ENCODE peak calls at places on chromosomes 7 and 10, in ten cellular contexts. H is mesendoderm; K is Calu3; Q is K562; O is substantia nigra; C is activated CD8-positive, alpha-beta T cell treated with anti-CD3 and anti-CD28 coated beads for 36 hours; D is fibroblast of the aortic adventitia; M is natural killer cell treated with Interleukin-12 subunit alpha and Interleukin-12 subunit beta and Interleukin-15 and Interleukin-18, amount 100 ng/mL, for 72 hours; G is NCI-H2029; U is stimulated activated naive B cell treated with anti-CD40 and anti-IgM and Interleukin-4, amounts not matched to agents 10 μg/mL and 1 μg/mL and 100 μg/mL, for 72 hours. A is an unnamed sample.

GRCh38 chr7:27165089-27165654 is at the start of gene HOXA9:
- DNase-seq in H (no peak), K (no peak), Q (no peak), O (no peak), C (no peak), D (no peak), M (peak; percentile 62), G (no peak), U (no peak), A (no peak)

GRCh38 chr10:78664929-78665525 is 403.7 kb upstream of the ZMIZ1 start:
- DNase-seq in H (peak; percentile 55), K (peak; percentile 34), Q (peak; percentile 49), O (no peak), C (peak; percentile 60), D (peak; percentile 46), M (no peak), G (no peak), U (no peak), A (no peak)

GRCh38 chr10:43221419-43222293 is 45.2 kb downstream of the RASGEF1A start:
- DNase-seq in H (peak; percentile 68), K (no peak), Q (no peak), O (no peak), C (no peak), D (no peak), M (no peak), G (no peak), U (no peak), A (no peak)

GRCh38 chr10:110172155-110172554 is 35.2 kb upstream of the MXI1 start:
- DNase-seq in H (no peak), K (no peak), Q (no peak), O (no peak), C (no peak), D (no peak), M (no peak), G (no peak), U (no peak), A (no peak)

GRCh38 chr10:50560370-50560769 is 63.4 kb downstream of the SGMS1 start:
- DNase-seq in H (no peak), K (no peak), Q (no peak), O (no peak), C (no peak), D (no peak), M (no peak), G (no peak), U (no peak), A (no peak)

GRCh38 chr10:86642499-86642898 is 11.8 kb upstream of the OPN4 start:
- DNase-seq in H (no peak), K (no peak), Q (peak; percentile 5), O (no peak), C (no peak), D (peak; percentile 47), M (no peak), G (no peak), U (no peak), A (no peak)

GRCh38 chr7:134605978-134606923 is 40.4 kb upstream of the BPGM start:
- DNase-seq in H (peak; percentile 46), K (peak; percentile 71), Q (peak; percentile 73), O (peak; percentile 8), C (peak; percentile 76), D (peak; percentile 88), M (no peak), G (peak; percentile 35), U (peak; percentile 23), A (peak; percentile 67)

GRCh38 chr10:70546585-70546984 is 56.0 kb downstream of the PRF1 start:
- DNase-seq in H (no peak), K (no peak), Q (no peak), O (no peak), C (no peak), D (peak; percentile 40), M (no peak), G (no peak), U (no peak), A (no peak)

GRCh38 chr10:109089779-109090178 is 833.5 kb downstream of the XPNPEP1 start:
- DNase-seq in H (peak; percentile 10), K (no peak), Q (no peak), O (no peak), C (no peak), D (no peak), M (no peak), G (no peak), U (no peak), A (no peak)

GRCh38 chr10:64082083-64082482 is 560.9 kb downstream of the REEP3 start:
- DNase-seq in H (no peak), K (no peak), Q (no peak), O (no peak), C (no peak), D (no peak), M (no peak), G (no peak), U (no peak), A (no peak)

GRCh38 chr7:38429057-38429456 is 155.6 kb upstream of the TARP start:
- DNase-seq in H (no peak), K (no peak), Q (no peak), O (no peak), C (no peak), D (no peak), M (no peak), G (no peak), U (no peak), A (no peak)

GRCh38 chr10:88116491-88116890 is 253.1 kb downstream of the PTEN start:
- DNase-seq in H (no peak), K (no peak), Q (no peak), O (no peak), C (no peak), D (no peak), M (no peak), G (no peak), U (no peak), A (no peak)

GRCh38 chr10:68816796-68817412 is 10.4 kb upstream of the STOX1 start:
- DNase-seq in H (no peak), K (no peak), Q (peak; percentile 1), O (no peak), C (no peak), D (no peak), M (no peak), G (no peak), U (no peak), A (no peak)

GRCh38 chr7:44973610-44974401 is 5.0 kb downstream of the MYO1G start:
- DNase-seq in H (no peak), K (peak; percentile 68), Q (peak; percentile 76), O (no peak), C (peak; percentile 70), D (peak; percentile 51), M (no peak), G (no peak), U (no peak), A (no peak)

GRCh38 chr10:61662794-61663259 is at the start of gene CABCOCO1:
- DNase-seq in H (peak; percentile 91), K (peak; percentile 83), Q (no peak), O (peak; percentile 28), C (no peak), D (peak; percentile 47), M (no peak), G (peak; percentile 14), U (no peak), A (peak; percentile 82)

GRCh38 chr7:27970350-27970749 is 210.2 kb downstream of the JAZF1 start:
- DNase-seq in H (no peak), K (no peak), Q (no peak), O (no peak), C (no peak), D (no peak), M (no peak), G (no peak), U (no peak), A (no peak)

GRCh38 chr7:79420464-79420863 is 33.0 kb downstream of the MAGI2 start:
- DNase-seq in H (no peak), K (no peak), Q (no peak), O (no peak), C (no peak), D (peak; percentile 95), M (no peak), G (no peak), U (no peak), A (no peak)

GRCh38 chr10:69807696-69808095 is 6.0 kb downstream of the COL13A1 start:
- DNase-seq in H (peak; percentile 68), K (no peak), Q (peak; percentile 26), O (no peak), C (no peak), D (peak; percentile 64), M (no peak), G (no peak), U (no peak), A (no peak)

GRCh38 chr7:137870684-137871083 is 23.9 kb upstream of the DGKI start:
- DNase-seq in H (no peak), K (no peak), Q (no peak), O (no peak), C (no peak), D (no peak), M (no peak), G (no peak), U (no peak), A (no peak)

GRCh38 chr7:94696981-94697670 is 41.2 kb upstream of the SGCE start:
- DNase-seq in H (peak; percentile 59), K (peak; percentile 48), Q (no peak), O (no peak), C (no peak), D (peak; percentile 97), M (no peak), G (no peak), U (no peak), A (no peak)

GRCh38 chr7:124086843-124087242 is 54.0 kb upstream of the TMEM229A start:
- DNase-seq in H (no peak), K (no peak), Q (no peak), O (no peak), C (no peak), D (peak; percentile 73), M (no peak), G (no peak), U (no peak), A (no peak)

GRCh38 chr7:92831716-92832622 is 4.4 kb downstream of the CDK6 start:
- DNase-seq in H (peak; percentile 49), K (peak; percentile 8), Q (no peak), O (no peak), C (no peak), D (peak; percentile 83), M (no peak), G (no peak), U (no peak), A (no peak)

GRCh38 chr7:101595766-101596537 is 33.1 kb downstream of the MYL10 start:
- DNase-seq in H (no peak), K (no peak), Q (no peak), O (no peak), C (no peak), D (no peak), M (no peak), G (no peak), U (no peak), A (no peak)

GRCh38 chr10:101759354-101760247 is 16.3 kb downstream of the FGF8 start:
- DNase-seq in H (peak; percentile 70), K (no peak), Q (no peak), O (no peak), C (no peak), D (no peak), M (no peak), G (no peak), U (no peak), A (no peak)

GRCh38 chr7:127872122-127872521 is 159.1 kb downstream of the LRRC4 start:
- DNase-seq in H (no peak), K (no peak), Q (no peak), O (no peak), C (no peak), D (no peak), M (no peak), G (no peak), U (no peak), A (no peak)

GRCh38 chr10:45809829-45810228 is 37.5 kb downstream of the AGAP4 start:
- DNase-seq in H (peak; percentile 30), K (no peak), Q (peak; percentile 26), O (no peak), C (no peak), D (peak; percentile 67), M (no peak), G (no peak), U (no peak), A (no peak)

GRCh38 chr10:97717627-97718026 is 4.1 kb downstream of the MARVELD1 start:
- DNase-seq in H (no peak), K (no peak), Q (no peak), O (no peak), C (no peak), D (no peak), M (no peak), G (no peak), U (no peak), A (no peak)

GRCh38 chr10:58014436-58014835 is 253.3 kb downstream of the IPMK start:
- DNase-seq in H (no peak), K (no peak), Q (no peak), O (no peak), C (no peak), D (no peak), M (no peak), G (no peak), U (no peak), A (no peak)